ENCODE peak calls at places on chromosomes 4 and X, in ten cellular contexts. R, D, N, S, M, C, W, F, J and Q are unnamed samples.
A peak's percentile ranks its signal among the peaks of the same experiment; 100 is the strongest.

GRCh38 chrX:54891573-54891972 is 29.1 kb upstream of the TRO start:
- DNase-seq in R (no peak), D (peak; percentile 40), N (peak; percentile 19), S (peak; percentile 46), M (peak; percentile 23), C (no peak), W (peak; percentile 1), F (peak; percentile 28), J (no peak), Q (peak; percentile 69)

GRCh38 chr4:55032179-55032578 is 93.2 kb downstream of the KDR start:
- DNase-seq in R (no peak), D (no peak), N (no peak), S (no peak), M (no peak), C (no peak), W (no peak), F (no peak), J (no peak), Q (no peak)

GRCh38 chr4:132642196-132642817 is 506.8 kb upstream of the PCDH10 start:
- DNase-seq in R (no peak), D (peak; percentile 74), N (no peak), S (no peak), M (peak; percentile 48), C (no peak), W (peak; percentile 12), F (peak; percentile 12), J (no peak), Q (peak; percentile 34)

GRCh38 chrX:1323315-1323714 is 13.3 kb upstream of the IL3RA start:
- DNase-seq in R (no peak), D (peak; percentile 72), N (peak; percentile 63), S (peak; percentile 64), M (peak; percentile 65), C (no peak), W (peak; percentile 76), F (no peak), J (no peak), Q (peak; percentile 53)

GRCh38 chr4:181909368-181909767 is 333.8 kb upstream of the TENM3 start:
- DNase-seq in R (no peak), D (no peak), N (no peak), S (no peak), M (no peak), C (no peak), W (no peak), F (peak; percentile 91), J (no peak), Q (no peak)

GRCh38 chr4:5370286-5370685 is 319.0 kb downstream of the STK32B start:
- DNase-seq in R (no peak), D (no peak), N (no peak), S (no peak), M (no peak), C (no peak), W (peak; percentile 44), F (peak; percentile 94), J (no peak), Q (no peak)

GRCh38 chrX:38903093-38903492 is 101.8 kb downstream of the MID1IP1 start:
- DNase-seq in R (no peak), D (no peak), N (no peak), S (no peak), M (no peak), C (no peak), W (no peak), F (no peak), J (no peak), Q (no peak)

GRCh38 chrX:148681605-148682004 is 181.2 kb downstream of the AFF2 start:
- DNase-seq in R (no peak), D (no peak), N (no peak), S (no peak), M (no peak), C (no peak), W (no peak), F (no peak), J (no peak), Q (no peak)

GRCh38 chr4:118867311-118868067 is 21.2 kb upstream of the SYNPO2 start:
- DNase-seq in R (no peak), D (no peak), N (no peak), S (no peak), M (no peak), C (no peak), W (no peak), F (peak; percentile 49), J (no peak), Q (no peak)

GRCh38 chrX:107715331-107716044 is 60.1 kb downstream of the TSC22D3 start:
- DNase-seq in R (no peak), D (no peak), N (peak; percentile 11), S (no peak), M (no peak), C (no peak), W (no peak), F (peak; percentile 23), J (peak; percentile 81), Q (peak; percentile 37)

GRCh38 chrX:18872621-18873020 is 111.3 kb downstream of the PHKA2 start:
- DNase-seq in R (no peak), D (no peak), N (no peak), S (no peak), M (no peak), C (no peak), W (no peak), F (no peak), J (peak; percentile 52), Q (no peak)

GRCh38 chrX:117985241-117985640 is 131.4 kb downstream of the KLHL13 start:
- DNase-seq in R (no peak), D (no peak), N (peak; percentile 42), S (no peak), M (no peak), C (no peak), W (no peak), F (peak; percentile 29), J (no peak), Q (no peak)

GRCh38 chrX:134551365-134552095 is 91.6 kb downstream of the HPRT1 start:
- DNase-seq in R (no peak), D (peak; percentile 42), N (no peak), S (no peak), M (no peak), C (no peak), W (no peak), F (peak; percentile 65), J (peak; percentile 23), Q (no peak)

GRCh38 chr4:101136373-101137370 is 210.7 kb downstream of the PPP3CA start:
- DNase-seq in R (no peak), D (no peak), N (no peak), S (no peak), M (no peak), C (no peak), W (no peak), F (no peak), J (no peak), Q (no peak)

GRCh38 chr4:55941881-55942280 is 6.9 kb upstream of the CEP135 start:
- DNase-seq in R (no peak), D (no peak), N (no peak), S (no peak), M (no peak), C (no peak), W (no peak), F (no peak), J (no peak), Q (no peak)

GRCh38 chrX:13902406-13902805 is 85.5 kb upstream of the GPM6B start:
- DNase-seq in R (no peak), D (no peak), N (no peak), S (no peak), M (no peak), C (no peak), W (no peak), F (no peak), J (no peak), Q (no peak)

GRCh38 chr4:54440394-54441223 is 211.5 kb downstream of the PDGFRA start:
- DNase-seq in R (no peak), D (peak; percentile 42), N (no peak), S (no peak), M (peak; percentile 29), C (no peak), W (peak; percentile 8), F (peak; percentile 34), J (no peak), Q (peak; percentile 44)

GRCh38 chr4:81565137-81565870 is 93.6 kb upstream of the RASGEF1B start:
- DNase-seq in R (peak; percentile 68), D (no peak), N (peak; percentile 82), S (peak; percentile 96), M (no peak), C (peak; percentile 46), W (no peak), F (no peak), J (peak; percentile 96), Q (no peak)

GRCh38 chrX:150052226-150052625 is 113.9 kb upstream of the EOLA2 start:
- DNase-seq in R (no peak), D (no peak), N (no peak), S (no peak), M (no peak), C (no peak), W (no peak), F (no peak), J (no peak), Q (no peak)

DNA sequence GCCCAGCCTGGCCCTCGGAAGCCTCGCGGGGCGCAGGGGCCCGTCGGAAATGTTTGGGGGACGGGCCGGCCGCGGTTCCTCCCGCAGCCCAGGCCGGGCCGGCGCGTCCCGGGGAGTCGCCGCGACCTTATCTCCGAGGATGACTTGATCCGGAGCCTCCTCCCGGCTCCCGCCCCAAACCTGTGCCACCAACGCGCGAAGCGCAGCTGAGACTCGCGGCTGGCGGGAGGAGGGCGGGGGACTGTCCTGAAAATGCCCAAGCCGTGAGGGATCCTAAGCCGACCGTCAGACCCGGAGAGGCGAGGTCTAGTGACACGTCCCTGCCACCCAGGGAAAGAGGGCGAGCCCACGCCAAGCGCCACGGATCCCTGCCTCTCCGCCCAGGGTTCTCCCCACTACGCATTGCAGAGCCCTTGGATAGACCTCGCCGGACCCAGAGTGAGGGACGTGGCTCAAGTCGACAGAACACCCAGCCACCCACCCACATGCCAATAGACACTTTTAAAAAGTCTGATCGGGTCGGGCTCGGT is 26.9 kb downstream of the UTP14A start:
- DNase-seq in R (peak; percentile 40), D (no peak), N (peak; percentile 26), S (peak; percentile 48), M (no peak), C (peak; percentile 42), W (peak; percentile 38), F (no peak), J (no peak), Q (peak; percentile 44)
- TF ChIP-seq POLR2A in R (no peak), D (no peak), N (no peak), S (no peak), M (no peak), C (no peak), W (no peak), F (no peak), J (no peak), Q (no peak)

GRCh38 chr4:19684079-19684478 is 567.6 kb upstream of the SLIT2 start:
- DNase-seq in R (no peak), D (no peak), N (no peak), S (no peak), M (no peak), C (no peak), W (no peak), F (no peak), J (no peak), Q (no peak)
- TF ChIP-seq POLR2A in R (no peak), D (no peak), N (no peak), S (no peak), M (no peak), C (no peak), W (no peak), F (no peak), J (no peak), Q (no peak)

GRCh38 chr4:153344131-153345010 is at the start of gene MND1:
- DNase-seq in R (peak; percentile 87), D (peak; percentile 77), N (peak; percentile 86), S (peak; percentile 89), M (peak; percentile 68), C (peak; percentile 88), W (peak; percentile 66), F (peak; percentile 71), J (peak; percentile 96), Q (peak; percentile 90)
- TF ChIP-seq POLR2A in R (no peak), D (no peak), N (no peak), S (no peak), M (peak; percentile 1), C (no peak), W (peak; percentile 48), F (peak; percentile 28), J (no peak), Q (peak; percentile 64)

GRCh38 chrX:53433651-53434639 is at the start of gene HSD17B10:
- DNase-seq in R (peak; percentile 85), D (peak; percentile 81), N (peak; percentile 92), S (peak; percentile 95), M (peak; percentile 48), C (peak; percentile 89), W (peak; percentile 84), F (peak; percentile 64), J (peak; percentile 97), Q (peak; percentile 92)
- TF ChIP-seq POLR2A in R (peak; percentile 52), D (peak; percentile 76), N (peak; percentile 48), S (peak; percentile 67), M (peak; percentile 8), C (peak; percentile 63), W (peak; percentile 81), F (peak; percentile 33), J (no peak), Q (peak; percentile 71)